ENCODE peak calls at places on chromosomes 2 and 18, in five cellular contexts. V is fibroblast of mammary gland, S is pancreas, E is esophagus muscularis mucosa, D is spleen. M is an unnamed sample.

GRCh38 chr2:4258563-4258962 is 555.2 kb downstream of the DCDC2C start:
- DNase-seq in V (no peak), E (no peak), D (no peak), S (no peak), M (no peak)

GRCh38 chr2:120442923-120443571 is 97.1 kb downstream of the INHBB start:
- DNase-seq in S (peak), E (no peak), V (no peak), D (peak), M (no peak)

GRCh38 chr2:46351388-46352141 is 54.4 kb downstream of the EPAS1 start:
- DNase-seq in E (no peak), S (no peak), D (peak), V (no peak), M (no peak)

GRCh38 chr2:104733544-104733943 is 120.4 kb upstream of the POU3F3 start:
- DNase-seq in E (peak), S (peak), D (no peak), V (no peak), M (no peak)

GRCh38 chr18:55102958-55103456 is 143.7 kb upstream of the CCDC68 start:
- DNase-seq in E (no peak), S (no peak), V (no peak), D (no peak), M (no peak)

GRCh38 chr2:206323033-206323432 is 48.6 kb downstream of the ZDBF2 start:
- DNase-seq in V (no peak), S (no peak), E (no peak), D (no peak), M (no peak)

GRCh38 chr18:29644276-29644675 is 1398.3 kb downstream of the DSC3 start:
- DNase-seq in V (peak), S (no peak), E (no peak), D (no peak), M (peak)

GRCh38 chr2:191155608-191156071 is 4.8 kb upstream of the STAT4 start:
- DNase-seq in V (peak), S (no peak), D (no peak), E (no peak), M (peak)

GRCh38 chr2:99949530-99949929 is 192.9 kb downstream of the AFF3 start:
- DNase-seq in S (no peak), E (peak), D (no peak), V (no peak), M (no peak)

GRCh38 chr2:74066491-74067203 is 81.1 kb downstream of the BOLA3 start:
- DNase-seq in S (no peak), V (no peak), E (no peak), D (no peak), M (no peak)

GRCh38 chr2:118614856-118615255 is 232.6 kb downstream of the EN1 start:
- DNase-seq in E (no peak), S (no peak), V (peak), D (no peak), M (peak)

GRCh38 chr2:239819974-239820555 is 205.1 kb downstream of the NDUFA10 start:
- DNase-seq in V (peak), E (no peak), S (no peak), D (peak), M (no peak)

GRCh38 chr2:23596316-23596885 is 211.4 kb downstream of the KLHL29 start:
- DNase-seq in S (no peak), E (no peak), D (no peak), V (peak), M (no peak)

GRCh38 chr18:79637181-79637920 is 42.3 kb upstream of the CTDP1 start:
- DNase-seq in V (no peak), S (no peak), D (peak), E (no peak), M (no peak)

GRCh38 chr2:167404896-167405295 is 516.6 kb downstream of the XIRP2 start:
- DNase-seq in S (no peak), V (peak), E (no peak), D (no peak), M (no peak)

GRCh38 chr2:168402531-168402930 is 53.5 kb upstream of the CERS6 start:
- DNase-seq in E (no peak), V (no peak), D (no peak), S (no peak), M (no peak)

GRCh38 chr18:55141318-55141717 is 182.1 kb upstream of the CCDC68 start:
- DNase-seq in S (no peak), E (no peak), D (no peak), V (no peak), M (no peak)

GRCh38 chr2:56239437-56239836 is 55.6 kb downstream of the CCDC85A start:
- DNase-seq in D (no peak), E (no peak), V (peak), S (no peak), M (no peak)

GRCh38 chr2:37676274-37676673 is 4.8 kb upstream of the CDC42EP3 start:
- DNase-seq in E (no peak), S (no peak), V (peak), D (no peak), M (no peak)

GRCh38 chr2:105919826-105920225 is 175.1 kb downstream of the NCK2 start:
- DNase-seq in V (peak), S (peak), E (no peak), D (no peak), M (peak)

GRCh38 chr2:159032580-159032979 is 64.1 kb downstream of the TANC1 start:
- DNase-seq in S (no peak), V (no peak), E (no peak), D (no peak), M (no peak)

GRCh38 chr18:8839285-8839684 is 133.9 kb downstream of the MTCL1 start:
- DNase-seq in S (peak), D (no peak), V (no peak), E (no peak), M (no peak)

GRCh38 chr2:64524604-64525322 is 635 bp downstream of the AFTPH start:
- DNase-seq in S (peak), D (no peak), E (peak), V (no peak), M (no peak)

GRCh38 chr2:234198976-234199375 is 148.5 kb downstream of the SPP2 start:
- DNase-seq in V (no peak), E (no peak), D (no peak), S (no peak), M (no peak)

GRCh38 chr2:128563348-128563687 is 244.7 kb upstream of the HS6ST1 start:
- DNase-seq in E (peak), D (no peak), V (peak), S (peak), M (peak)

GRCh38 chr2:152480870-152481269 is 145.9 kb downstream of the FMNL2 start:
- DNase-seq in E (no peak), V (no peak), S (no peak), D (no peak), M (no peak)

GRCh38 chr2:172242968-172243367 is 140.3 kb upstream of the DLX2 start:
- DNase-seq in D (no peak), V (no peak), E (no peak), S (peak), M (no peak)

GRCh38 chr2:165268751-165269150 is 29.5 kb downstream of the SCN2A start:
- DNase-seq in E (no peak), D (no peak), S (no peak), V (no peak), M (no peak)

GRCh38 chr2:46294185-46294836 is 2.9 kb upstream of the EPAS1 start:
- DNase-seq in E (no peak), V (peak), S (no peak), D (no peak), M (no peak)

DNA sequence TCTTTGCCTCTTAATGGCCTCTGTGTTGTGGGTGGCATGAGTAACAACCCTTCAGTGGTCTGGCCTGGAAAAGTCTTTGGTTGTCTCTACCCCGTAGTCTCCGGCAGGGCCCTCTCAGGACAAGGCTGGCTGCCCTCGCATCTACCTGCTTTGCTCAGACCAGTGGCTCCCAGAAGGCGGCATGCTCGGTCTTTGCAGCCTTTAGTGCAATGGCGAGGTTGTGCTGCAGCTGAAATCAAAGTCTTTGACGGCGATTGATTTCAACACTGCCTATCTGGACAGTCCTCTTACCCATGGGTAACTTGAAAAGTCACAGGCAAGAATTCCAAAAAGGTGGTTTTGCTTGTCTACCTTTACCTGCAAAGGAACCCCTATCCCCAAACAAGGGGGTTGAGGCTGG is 95.9 kb downstream of the ALPK2 start:
- DNase-seq in S (no peak), E (no peak), D (no peak), V (no peak), M (no peak)
- TF ChIP-seq CTCF in S (no peak), E (no peak), D (no peak), V (no peak), M (no peak)

DNA sequence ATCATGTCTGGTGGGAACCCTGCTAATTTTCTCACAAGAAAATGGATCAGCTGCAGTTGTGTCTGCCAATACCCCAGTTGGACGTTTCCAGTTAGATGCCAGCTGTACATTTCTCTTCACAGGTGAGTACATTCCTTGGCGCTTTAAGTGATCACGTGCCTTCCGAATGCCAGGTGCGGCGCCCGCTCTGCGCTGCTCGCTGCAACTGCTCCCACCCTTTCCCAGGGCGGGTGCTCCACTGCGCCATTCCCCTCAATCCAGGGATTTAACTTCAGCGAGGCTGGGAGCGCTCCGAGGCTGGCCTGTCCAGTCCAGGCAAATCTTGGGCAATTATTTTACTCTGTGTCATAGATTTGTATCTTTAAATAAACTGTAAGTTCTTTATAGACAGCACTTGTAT is 225.0 kb upstream of the RAB6C start:
- DNase-seq in S (no peak), D (peak), E (no peak), V (no peak), M (no peak)
- H3K4me3 ChIP-seq in S (no peak), D (no peak), E (no peak), V (no peak), M (no peak)

GRCh38 chr2:76448956-76449355 is 738.2 kb upstream of the GCFC2 start:
- DNase-seq in V (no peak), E (no peak), D (no peak), S (no peak), M (no peak)
- TF ChIP-seq CTCF in V (no peak), E (no peak), D (no peak), S (no peak), M (no peak)

DNA sequence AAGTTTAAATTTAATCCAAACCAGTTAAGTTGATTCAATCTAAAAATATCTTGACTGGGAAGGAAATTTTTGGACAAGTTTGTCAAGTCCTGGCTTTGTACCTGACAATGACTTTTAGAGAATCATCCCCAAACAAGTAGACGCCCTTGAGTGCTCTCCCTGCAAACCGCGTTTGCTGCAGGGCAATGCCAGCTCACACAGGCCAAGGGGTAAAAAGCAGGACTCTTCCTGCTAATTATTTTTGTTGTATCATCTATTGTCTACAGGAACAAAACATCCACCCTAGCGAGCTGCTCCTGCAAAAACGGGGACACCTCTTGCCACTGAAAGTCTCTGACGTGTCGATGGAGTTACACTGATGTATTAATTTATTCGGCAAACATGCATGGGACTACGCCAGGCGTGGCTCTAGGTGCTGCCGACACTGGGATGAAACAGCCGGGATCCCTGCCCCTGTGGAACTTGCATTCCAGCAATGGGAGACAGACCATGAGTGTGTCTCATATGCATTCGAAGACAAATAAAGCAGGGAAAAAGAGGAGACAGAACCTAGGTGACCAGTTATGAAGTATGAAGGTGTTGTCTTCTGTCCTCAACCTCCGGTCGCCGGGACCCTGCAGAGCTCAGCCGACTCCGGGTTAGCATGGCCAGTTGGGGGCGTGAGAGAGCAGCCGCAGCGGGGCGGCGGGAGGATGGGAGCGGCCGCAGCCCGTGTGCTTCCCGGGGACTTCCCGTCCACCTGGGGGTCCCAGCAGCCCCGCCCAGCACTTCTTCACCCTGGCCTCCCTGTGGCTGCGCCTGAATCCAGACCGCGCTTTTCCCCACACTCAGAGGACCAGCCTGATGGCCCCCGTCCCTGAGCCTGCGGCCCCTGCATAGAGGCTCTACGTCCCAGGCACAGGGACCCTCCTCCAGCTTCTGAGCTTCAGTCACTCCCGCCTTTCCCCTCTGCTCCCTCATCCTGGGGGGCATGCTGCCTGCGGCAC is 11.2 kb downstream of the ID2 start:
- DNase-seq in E (no peak), V (no peak), S (no peak), D (no peak), M (no peak)
- H3K4me3 ChIP-seq in E (peak), V (no peak), S (no peak), D (no peak), M (no peak)

GRCh38 chr18:31206787-31207381 is 44.2 kb upstream of the DSC1 start:
- DNase-seq in S (peak), D (no peak), E (no peak), V (peak), M (no peak)
- TF ChIP-seq CTCF in S (peak), D (no peak), E (no peak), V (no peak), M (no peak)

DNA sequence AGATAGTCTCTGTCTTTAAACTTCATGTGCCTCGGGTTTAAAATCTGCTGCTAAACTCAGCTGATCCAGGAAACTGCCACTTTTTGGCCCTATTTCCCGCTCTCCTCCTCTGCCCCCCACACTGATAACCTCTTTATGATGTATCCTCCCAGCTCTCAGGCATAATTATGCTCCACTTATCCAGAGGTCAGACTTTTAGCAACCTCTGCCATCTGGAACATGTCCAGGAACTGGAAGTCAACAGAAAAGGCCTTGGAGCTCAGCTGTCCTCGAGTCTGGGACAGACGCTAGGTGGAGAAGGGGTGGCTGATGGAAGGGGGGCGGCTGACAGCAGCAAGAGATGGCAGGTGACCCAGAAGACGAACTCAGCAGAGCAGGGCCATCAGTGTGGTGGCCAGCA is 41.2 kb downstream of the ASAP2 start:
- DNase-seq in V (no peak), S (peak), D (no peak), E (no peak), M (no peak)
- H3K4me3 ChIP-seq in V (no peak), S (no peak), D (no peak), E (no peak), M (no peak)

GRCh38 chr2:122144884-122145283 is 389.4 kb downstream of the TSN start:
- DNase-seq in E (peak), D (no peak), V (no peak), S (no peak), M (no peak)

GRCh38 chr2:122148128-122148792 is 392.8 kb downstream of the TSN start:
- DNase-seq in V (no peak), S (no peak), E (no peak), D (no peak), M (no peak)

GRCh38 chr2:122150546-122150945 is 395.1 kb downstream of the TSN start:
- DNase-seq in E (no peak), D (no peak), V (no peak), S (no peak), M (no peak)

GRCh38 chr2:122145805-122146204 is 390.4 kb downstream of the TSN start:
- DNase-seq in V (no peak), E (peak), D (peak), S (no peak), M (no peak)
- TF ChIP-seq CTCF in V (no peak), E (no peak), D (no peak), S (no peak), M (no peak)

GRCh38 chr2:160379399-160379798 is 114.2 kb downstream of the RBMS1 start:
- DNase-seq in D (no peak), V (peak), E (no peak), S (no peak), M (peak)

GRCh38 chr2:160380000-160380570 is 113.5 kb downstream of the RBMS1 start:
- DNase-seq in E (no peak), V (no peak), S (no peak), D (no peak), M (no peak)

GRCh38 chr2:160381425-160381951 is 112.1 kb downstream of the RBMS1 start:
- DNase-seq in E (no peak), S (no peak), D (no peak), V (peak), M (no peak)

GRCh38 chr2:160377204-160377995 is 116.2 kb downstream of the RBMS1 start:
- DNase-seq in S (no peak), E (no peak), V (peak), D (no peak), M (no peak)

GRCh38 chr2:160380613-160381012 is 113.0 kb downstream of the RBMS1 start:
- DNase-seq in V (no peak), S (no peak), D (no peak), E (no peak), M (no peak)
- H3K4me3 ChIP-seq in V (no peak), S (no peak), D (no peak), E (no peak), M (no peak)